ENCODE peak calls at places on chromosome X, in ten cellular contexts. F is stimulated activated naive CD4-positive, alpha-beta T cell treated with Interleukin-2 at 50 U/mL for 16 hours; W is SW 1271; O is HT1080; V is AG04449; Q is T-helper 1 cell; H is nephron progenitor cell; S is HEK293T; A is A673; K is stimulated activated CD4-positive, alpha-beta T cell treated with anti-CD3 and anti-CD28 coated beads, Interleukin-12 subunit alpha, Interleukin-12 subunit beta, amount 100 ng/mL, for 4 hours. C is an unnamed sample.

GRCh38 chrX:132025085-132025484 is 2.0 kb downstream of the STK26 start:
- DNase-seq in F (no peak), W (no peak), O (no peak), V (no peak), Q (no peak), H (peak; percentile 22), S (no peak), A (peak; percentile 49), K (no peak), C (peak; percentile 53)

GRCh38 chrX:103488794-103489193 is 30.5 kb downstream of the RAB40A start:
- DNase-seq in F (no peak), W (no peak), O (no peak), V (no peak), Q (no peak), H (no peak), S (no peak), A (no peak), K (no peak), C (no peak)

GRCh38 chrX:100649550-100650356 is 5.8 kb downstream of the SRPX2 start:
- DNase-seq in F (no peak), W (no peak), O (peak; percentile 50), V (peak; percentile 72), Q (no peak), H (peak; percentile 21), S (no peak), A (peak; percentile 70), K (no peak), C (peak; percentile 73)

GRCh38 chrX:133417364-133417763 is 2.1 kb upstream of the GPC4 start:
- DNase-seq in F (no peak), W (no peak), O (no peak), V (no peak), Q (no peak), H (no peak), S (no peak), A (no peak), K (no peak), C (no peak)

GRCh38 chrX:121755541-121755940 is 708.1 kb downstream of the GLUD2 start:
- DNase-seq in F (no peak), W (no peak), O (no peak), V (no peak), Q (no peak), H (no peak), S (no peak), A (no peak), K (no peak), C (no peak)

GRCh38 chrX:138777230-138777629 is 65.7 kb upstream of the FGF13 start:
- DNase-seq in F (no peak), W (no peak), O (no peak), V (no peak), Q (no peak), H (no peak), S (no peak), A (peak; percentile 28), K (no peak), C (peak; percentile 9)

GRCh38 chrX:9749141-9749540 is 16.5 kb downstream of the GPR143 start:
- DNase-seq in F (no peak), W (no peak), O (no peak), V (no peak), Q (no peak), H (no peak), S (no peak), A (no peak), K (no peak), C (no peak)

GRCh38 chrX:120791013-120791643 is 84.5 kb downstream of the CT47B1 start:
- DNase-seq in F (no peak), W (no peak), O (peak; percentile 81), V (no peak), Q (no peak), H (no peak), S (no peak), A (peak; percentile 52), K (no peak), C (no peak)

GRCh38 chrX:120308959-120309872 is 2.0 kb downstream of the TMEM255A start:
- DNase-seq in F (peak; percentile 60), W (no peak), O (no peak), V (no peak), Q (peak; percentile 62), H (peak; percentile 56), S (peak; percentile 72), A (peak; percentile 77), K (peak; percentile 49), C (peak; percentile 84)

GRCh38 chrX:153301746-153302145 is 19.8 kb downstream of the PNMA6F start:
- DNase-seq in F (no peak), W (no peak), O (no peak), V (no peak), Q (no peak), H (no peak), S (no peak), A (no peak), K (no peak), C (no peak)

GRCh38 chrX:48703642-48704481 is 7.3 kb downstream of the SUV39H1 start:
- DNase-seq in F (no peak), W (no peak), O (peak; percentile 74), V (no peak), Q (no peak), H (no peak), S (no peak), A (no peak), K (no peak), C (no peak)

GRCh38 chrX:47201545-47201944 is 7.9 kb downstream of the UBA1 start:
- DNase-seq in F (no peak), W (no peak), O (no peak), V (no peak), Q (no peak), H (no peak), S (no peak), A (no peak), K (no peak), C (no peak)

GRCh38 chrX:104565791-104566687 is at the start of gene IL1RAPL2:
- DNase-seq in F (no peak), W (no peak), O (peak; percentile 17), V (no peak), Q (no peak), H (peak; percentile 68), S (peak; percentile 81), A (peak; percentile 14), K (no peak), C (peak; percentile 76)

GRCh38 chrX:44621088-44621487 is 78.4 kb upstream of the FUNDC1 start:
- DNase-seq in F (no peak), W (no peak), O (no peak), V (no peak), Q (no peak), H (no peak), S (no peak), A (no peak), K (no peak), C (no peak)

GRCh38 chrX:20585782-20586181 is 319.1 kb upstream of the RPS6KA3 start:
- DNase-seq in F (no peak), W (no peak), O (no peak), V (no peak), Q (no peak), H (no peak), S (no peak), A (no peak), K (no peak), C (no peak)

GRCh38 chrX:54641530-54641929 is 111.5 kb downstream of the GNL3L start:
- DNase-seq in F (no peak), W (no peak), O (peak; percentile 1), V (no peak), Q (no peak), H (no peak), S (no peak), A (no peak), K (no peak), C (no peak)

GRCh38 chrX:37883196-37883595 is 35.8 kb upstream of the DYNLT3 start:
- DNase-seq in F (no peak), W (no peak), O (no peak), V (no peak), Q (no peak), H (no peak), S (no peak), A (no peak), K (no peak), C (no peak)

GRCh38 chrX:84876876-84877275 is 126.8 kb upstream of the APOOL start:
- DNase-seq in F (no peak), W (no peak), O (no peak), V (no peak), Q (no peak), H (no peak), S (no peak), A (no peak), K (no peak), C (no peak)

GRCh38 chrX:110915579-110915978 is 120.0 kb upstream of the CHRDL1 start:
- DNase-seq in F (no peak), W (no peak), O (no peak), V (no peak), Q (no peak), H (no peak), S (no peak), A (no peak), K (no peak), C (no peak)

GRCh38 chrX:42366181-42366580 is 411.8 kb downstream of the PPP1R2C start:
- DNase-seq in F (no peak), W (no peak), O (no peak), V (no peak), Q (no peak), H (no peak), S (no peak), A (no peak), K (no peak), C (no peak)

GRCh38 chrX:40107291-40108083 is 9.7 kb upstream of the BCOR start:
- DNase-seq in F (no peak), W (no peak), O (no peak), V (no peak), Q (no peak), H (peak; percentile 54), S (peak; percentile 57), A (peak; percentile 72), K (no peak), C (peak; percentile 82)

GRCh38 chrX:49067285-49068120 is 6.3 kb downstream of the PRAF2 start:
- DNase-seq in F (no peak), W (no peak), O (no peak), V (no peak), Q (no peak), H (no peak), S (no peak), A (no peak), K (no peak), C (no peak)

GRCh38 chrX:146363919-146364318 is 445.7 kb upstream of the CXorf51B start:
- DNase-seq in F (no peak), W (no peak), O (no peak), V (no peak), Q (no peak), H (no peak), S (no peak), A (no peak), K (no peak), C (no peak)

GRCh38 chrX:11416600-11416999 is 123.4 kb downstream of the AMELX start:
- DNase-seq in F (no peak), W (no peak), O (no peak), V (no peak), Q (no peak), H (no peak), S (no peak), A (no peak), K (no peak), C (no peak)

GRCh38 chrX:38900719-38901118 is 99.5 kb downstream of the MID1IP1 start:
- DNase-seq in F (no peak), W (no peak), O (no peak), V (no peak), Q (no peak), H (no peak), S (no peak), A (no peak), K (no peak), C (no peak)

C was measured in HAP-1.